ENCODE peak calls at places on chromosomes 5 and 9, in eight cellular contexts. Z is cardiac muscle cell, F is heart right ventricle, C is fibroblast of pulmonary artery, T is foreskin fibroblast, X is colonic mucosa, W is Peyer's patch, R is choroid plexus epithelial cell. P is an unnamed sample.

GRCh38 chr9:93675336-93676150 is 99.2 kb downstream of the PHF2 start:
- DNase-seq in F (no peak), X (peak), T (no peak), W (peak), R (no peak), Z (no peak), C (no peak), P (no peak)

GRCh38 chr9:117825609-117826347 is 121.6 kb downstream of the TLR4 start:
- DNase-seq in R (no peak), X (no peak), F (no peak), T (no peak), W (no peak), C (no peak), Z (no peak), P (no peak)

GRCh38 chr5:133370281-133370890 is 242.0 kb downstream of the FSTL4 start:
- DNase-seq in W (no peak), F (no peak), R (no peak), Z (no peak), X (no peak), T (no peak), C (no peak), P (no peak)

GRCh38 chr5:69189162-69190086 is at the start of gene CENPH:
- DNase-seq in T (peak), X (peak), W (peak), Z (peak), F (peak), R (peak), C (peak), P (peak)

GRCh38 chr5:2906302-2907090 is 155.0 kb upstream of the IRX2 start:
- DNase-seq in Z (no peak), T (no peak), X (no peak), W (no peak), R (no peak), F (no peak), C (no peak), P (no peak)

GRCh38 chr9:38235244-38235643 is 157.3 kb upstream of the ALDH1B1 start:
- DNase-seq in F (no peak), C (no peak), W (no peak), R (no peak), T (no peak), X (no peak), Z (peak), P (no peak)

GRCh38 chr9:2242778-2243395 is 227.7 kb downstream of the SMARCA2 start:
- DNase-seq in Z (no peak), C (no peak), T (no peak), F (no peak), X (peak), R (peak), W (no peak), P (no peak)

GRCh38 chr9:78871452-78872331 is 574.8 kb downstream of the PSAT1 start:
- DNase-seq in C (peak), W (no peak), F (no peak), R (peak), Z (no peak), X (no peak), T (peak), P (peak)

GRCh38 chr9:128494108-128494742 is 10.3 kb upstream of the GLE1 start:
- DNase-seq in R (peak), T (no peak), W (peak), Z (no peak), X (peak), C (peak), F (peak), P (no peak)

GRCh38 chr5:40554794-40555193 is 124.9 kb upstream of the PTGER4 start:
- DNase-seq in T (no peak), W (peak), F (no peak), X (no peak), Z (no peak), R (no peak), C (no peak), P (no peak)

GRCh38 chr5:98414938-98415337 is 358.5 kb upstream of the RGMB start:
- DNase-seq in C (peak), W (no peak), X (no peak), R (peak), Z (no peak), F (no peak), T (peak), P (peak)

GRCh38 chr9:90724112-90724511 is 77.5 kb upstream of the SYK start:
- DNase-seq in F (no peak), T (no peak), Z (no peak), R (no peak), W (no peak), C (no peak), X (no peak), P (no peak)

GRCh38 chr5:42912184-42912766 is 100.6 kb upstream of the SELENOP start:
- DNase-seq in T (peak), C (peak), Z (peak), R (peak), F (no peak), X (no peak), W (no peak), P (peak)

GRCh38 chr5:135564305-135564704 is 14.5 kb downstream of the CXCL14 start:
- DNase-seq in F (no peak), Z (no peak), T (no peak), C (no peak), R (no peak), W (no peak), X (no peak), P (no peak)

GRCh38 chr5:163916376-163916775 is 411.0 kb downstream of the MAT2B start:
- DNase-seq in Z (no peak), F (no peak), R (peak), X (peak), W (no peak), T (no peak), C (peak), P (peak)

GRCh38 chr9:127838375-127839078 is 15.9 kb downstream of the ENG start:
- DNase-seq in R (peak), T (peak), W (no peak), F (peak), Z (no peak), X (peak), C (peak), P (peak)

GRCh38 chr5:51194626-51195025 is 188.6 kb upstream of the ISL1 start:
- DNase-seq in Z (no peak), T (no peak), C (no peak), R (no peak), W (no peak), X (no peak), F (no peak), P (no peak)

GRCh38 chr5:159855476-159856157 is 60.7 kb upstream of the ADRA1B start:
- DNase-seq in R (no peak), F (no peak), W (no peak), T (no peak), X (no peak), Z (no peak), C (no peak), P (no peak)

GRCh38 chr5:44565872-44566271 is 176.7 kb upstream of the FGF10 start:
- DNase-seq in F (no peak), W (no peak), T (no peak), R (no peak), X (no peak), Z (no peak), C (no peak), P (peak)

GRCh38 chr9:4657426-4658159 is 4.5 kb upstream of the PLPP6 start:
- DNase-seq in T (no peak), R (no peak), W (no peak), C (no peak), Z (no peak), F (no peak), X (no peak), P (no peak)

GRCh38 chr9:112331676-112331955 is 1.8 kb downstream of the PTBP3 start:
- DNase-seq in T (no peak), Z (no peak), F (no peak), C (no peak), X (no peak), W (no peak), R (no peak), P (no peak)

GRCh38 chr9:131731237-131731995 is 8.5 kb downstream of the RAPGEF1 start:
- DNase-seq in F (no peak), W (no peak), C (no peak), Z (no peak), T (no peak), R (no peak), X (no peak), P (no peak)

GRCh38 chr9:131733601-131734061 is 6.2 kb downstream of the RAPGEF1 start:
- DNase-seq in Z (no peak), W (peak), T (peak), C (peak), X (peak), F (peak), R (peak), P (peak)

GRCh38 chr9:131734165-131734610 is 5.7 kb downstream of the RAPGEF1 start:
- DNase-seq in R (no peak), Z (no peak), F (peak), X (peak), W (peak), T (no peak), C (peak), P (no peak)

GRCh38 chr9:131732636-131733340 is 7.1 kb downstream of the RAPGEF1 start:
- DNase-seq in R (no peak), X (no peak), T (no peak), W (no peak), Z (no peak), F (no peak), C (no peak), P (no peak)

DNA sequence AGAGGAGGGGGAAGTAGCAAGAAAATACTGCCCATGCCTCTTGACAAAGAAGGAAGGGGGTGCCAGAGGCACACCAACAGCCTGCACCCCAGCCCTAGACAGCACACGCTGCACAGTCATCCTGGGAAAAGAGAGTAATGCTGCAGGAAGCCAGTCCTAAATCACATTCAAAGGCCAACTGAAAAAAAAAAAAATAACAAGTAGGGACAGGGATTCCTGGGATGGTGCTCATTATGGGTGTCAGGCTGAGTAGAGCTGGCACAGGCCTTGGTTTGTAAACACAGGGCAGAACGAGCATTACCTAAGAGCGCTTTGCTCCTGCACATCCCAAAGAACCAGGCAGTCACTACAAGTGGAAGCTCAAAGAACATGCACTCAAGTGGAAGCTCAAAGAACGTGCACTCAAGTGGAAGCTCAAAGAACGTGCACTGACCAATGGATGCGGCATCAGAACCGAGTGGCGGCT is 7.8 kb downstream of the RAPGEF1 start:
- DNase-seq in W (no peak), F (no peak), R (no peak), X (no peak), Z (no peak), T (peak), C (no peak), P (peak)
- H3K4me3 ChIP-seq in W (no peak), F (no peak), R (no peak), X (no peak), Z (no peak), T (no peak), C (no peak), P (no peak)

DNA sequence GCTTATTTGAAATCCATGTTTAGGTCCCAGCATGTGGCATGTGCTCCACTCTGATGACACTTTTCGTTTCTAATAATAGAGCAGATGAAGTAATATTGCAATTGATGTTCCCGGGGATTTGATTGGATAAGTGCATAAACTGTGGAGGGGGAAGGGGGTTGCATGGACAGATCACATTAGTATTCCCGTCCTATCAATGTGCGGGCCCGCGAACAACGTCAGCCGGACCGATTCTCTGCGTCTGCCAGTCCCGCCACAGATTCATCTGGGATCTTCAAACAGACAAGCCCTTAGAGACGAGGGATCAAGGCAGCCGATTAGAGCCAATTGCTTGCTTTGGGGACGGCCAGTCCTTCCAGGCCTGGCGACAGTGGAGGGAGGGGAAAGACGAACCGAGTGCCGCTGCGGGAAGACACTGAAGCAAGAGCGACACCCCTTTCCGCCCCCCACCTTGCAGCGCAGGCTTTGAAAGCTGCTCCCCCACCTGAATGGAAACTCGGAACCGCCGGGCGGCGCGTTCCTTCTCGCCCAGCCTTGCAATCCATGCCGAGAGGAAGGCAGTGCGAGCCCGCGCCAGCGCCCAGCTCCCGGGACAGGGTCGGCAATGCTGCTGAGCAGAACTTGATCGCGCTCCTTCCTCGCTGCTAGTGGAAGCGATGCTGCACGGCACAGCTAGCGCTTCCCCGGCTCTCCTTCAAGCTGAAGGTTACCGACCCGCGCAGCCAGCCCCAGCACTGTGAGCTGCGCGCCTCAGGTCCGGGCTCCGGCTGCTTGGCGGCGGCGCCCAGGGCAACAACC is at the start of gene RGS7BP:
- DNase-seq in R (peak), W (peak), F (peak), X (no peak), T (peak), C (peak), Z (peak), P (peak)
- TF ChIP-seq CTCF in R (no peak), W (no peak), F (no peak), X (no peak), T (no peak), C (no peak), Z (peak), P (no peak)

DNA sequence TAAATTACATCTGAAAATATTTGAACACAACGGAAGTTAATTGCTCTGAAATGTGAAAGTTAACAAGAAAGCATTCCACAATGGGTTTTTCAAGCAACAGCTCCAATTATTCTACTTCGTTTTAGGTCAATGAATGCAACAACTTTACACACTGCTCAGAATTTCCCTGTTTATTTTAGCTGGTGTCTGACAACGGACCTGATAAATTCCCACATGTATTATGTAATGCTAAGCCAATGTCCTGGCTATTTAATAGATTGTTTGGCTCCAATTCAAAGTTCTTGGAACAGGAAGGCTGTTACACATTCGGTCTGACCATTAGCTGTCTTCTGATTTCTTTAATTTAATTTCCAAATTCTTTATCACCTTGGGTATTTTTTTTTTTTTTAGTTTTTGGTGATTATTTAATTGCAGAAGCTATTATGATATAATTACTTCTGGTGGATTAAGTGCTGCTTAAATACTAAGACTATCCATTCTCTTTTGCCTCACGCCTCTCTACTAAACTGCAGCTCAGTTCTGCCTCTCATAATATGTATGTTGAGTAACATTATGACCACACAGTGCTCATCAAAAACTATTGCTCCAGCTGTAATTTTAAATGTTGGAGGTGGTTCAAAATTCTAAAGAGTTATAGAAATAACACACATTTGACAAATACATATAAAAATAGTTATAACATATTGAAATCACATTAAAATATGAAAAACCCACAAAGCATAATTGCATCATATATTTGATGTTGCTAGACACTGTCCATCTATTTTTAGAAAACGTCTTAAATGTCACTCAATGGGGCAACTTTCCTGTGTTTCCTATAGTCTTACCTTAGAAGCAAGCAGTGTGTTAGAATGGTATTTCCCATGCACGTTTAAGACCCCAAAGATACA is 57.8 kb downstream of the MEF2C start:
- DNase-seq in X (no peak), W (no peak), R (peak), F (no peak), T (no peak), C (peak), Z (no peak), P (peak)
- H3K4me3 ChIP-seq in X (no peak), W (no peak), R (peak), F (peak), T (no peak), C (no peak), Z (no peak), P (no peak)

GRCh38 chr5:57432876-57433275 is 49.7 kb downstream of the ACTBL2 start:
- DNase-seq in Z (no peak), W (no peak), T (no peak), C (peak), F (no peak), X (no peak), R (peak), P (no peak)
- TF ChIP-seq CTCF in Z (peak), W (no peak), T (no peak), C (peak), F (no peak), X (no peak), R (peak), P (peak)

GRCh38 chr9:113588936-113589335 is 125.4 kb downstream of the RGS3 start:
- DNase-seq in R (no peak), F (no peak), W (no peak), Z (no peak), X (no peak), T (no peak), C (no peak), P (no peak)

GRCh38 chr9:113589890-113590289 is 126.4 kb downstream of the RGS3 start:
- DNase-seq in Z (no peak), F (no peak), C (peak), W (no peak), X (no peak), R (peak), T (peak), P (peak)

GRCh38 chr9:113587471-113588031 is 124.0 kb downstream of the RGS3 start:
- DNase-seq in R (peak), T (no peak), C (peak), F (peak), X (no peak), W (peak), Z (peak), P (peak)

GRCh38 chr9:113589407-113589806 is 125.9 kb downstream of the RGS3 start:
- DNase-seq in F (peak), W (peak), X (no peak), T (no peak), Z (no peak), C (no peak), R (no peak), P (no peak)

GRCh38 chr9:113588242-113588810 is 124.8 kb downstream of the RGS3 start:
- DNase-seq in Z (no peak), F (no peak), R (no peak), C (no peak), W (no peak), X (no peak), T (no peak), P (no peak)
- H3K4me3 ChIP-seq in Z (no peak), F (no peak), R (no peak), C (no peak), W (no peak), X (no peak), T (no peak), P (no peak)

DNA sequence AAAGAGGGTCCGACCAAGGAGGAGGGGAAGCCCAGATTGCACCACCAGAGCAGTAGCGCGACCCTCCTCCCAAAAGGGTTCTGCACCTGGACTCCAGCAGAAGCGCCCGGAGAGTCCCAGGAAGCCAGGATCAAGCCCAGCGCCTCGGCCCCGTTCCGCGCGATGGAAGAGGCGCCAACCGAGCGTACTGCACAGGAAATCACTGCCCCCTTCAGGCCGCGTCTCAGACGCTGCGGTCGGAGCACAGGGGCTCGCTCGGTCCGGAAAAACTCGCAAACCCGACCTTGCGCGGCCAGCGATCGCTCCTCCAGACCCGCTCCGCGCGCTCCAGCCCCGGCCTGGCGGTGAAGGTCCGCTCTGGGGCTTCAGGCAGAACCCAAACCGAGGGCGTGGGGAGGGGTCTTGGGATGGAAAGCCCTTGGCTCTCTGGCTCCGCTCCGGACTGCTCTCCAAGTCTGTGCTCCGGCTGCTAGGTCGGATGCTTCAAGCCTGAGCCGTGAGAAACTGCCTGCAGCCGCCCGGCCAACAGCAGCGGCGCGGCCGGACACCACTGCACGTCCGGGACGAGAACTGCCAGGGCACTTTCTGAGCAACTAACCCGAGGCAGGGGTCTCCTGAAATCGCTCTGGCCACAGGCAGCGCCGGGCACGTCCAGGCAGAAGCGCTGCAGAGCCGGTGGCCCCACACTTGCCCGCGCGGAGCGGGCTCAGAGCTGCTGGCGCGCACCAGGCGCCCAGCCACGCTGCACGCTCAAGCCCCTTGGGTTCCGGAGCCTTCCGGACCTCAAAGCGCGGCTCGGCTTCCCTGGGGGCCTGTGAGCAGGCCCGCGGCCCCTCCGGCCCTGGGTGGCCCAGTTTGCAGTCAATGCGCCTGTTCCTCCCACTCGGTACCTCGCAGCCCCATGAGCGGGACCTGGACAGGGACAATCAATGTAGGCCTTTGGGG is 1.3 kb downstream of the GABBR2 start:
- DNase-seq in Z (peak), F (peak), X (no peak), W (no peak), R (peak), T (peak), C (peak), P (peak)
- TF ChIP-seq CTCF in Z (peak), F (peak), X (no peak), W (no peak), R (peak), T (peak), C (peak), P (peak)